ENCODE peak calls at places on chromosome 18, in five cellular contexts. C, W, X, S and M are unnamed samples.

GRCh38 chr18:49949991-49950395 is 136.7 kb upstream of the ACAA2 start:
- DNase-seq in C (no peak), W (no peak), X (no peak), S (no peak), M (no peak)

GRCh38 chr18:76451475-76452331 is 43.3 kb downstream of the ZNF516 start:
- DNase-seq in C (no peak), W (peak; percentile 59), X (no peak), S (no peak), M (no peak)

GRCh38 chr18:61544178-61544577 is 210.9 kb downstream of the CDH20 start:
- DNase-seq in C (no peak), W (no peak), X (no peak), S (no peak), M (no peak)

GRCh38 chr18:59725177-59725576 is 28.0 kb upstream of the CCBE1 start:
- DNase-seq in C (no peak), W (no peak), X (no peak), S (no peak), M (no peak)

GRCh38 chr18:74524097-74524496 is 10.2 kb upstream of the CNDP1 start:
- DNase-seq in C (no peak), W (peak; percentile 75), X (no peak), S (no peak), M (peak; percentile 79)

GRCh38 chr18:46179306-46179705 is 75.1 kb downstream of the HAUS1 start:
- DNase-seq in C (no peak), W (no peak), X (no peak), S (no peak), M (no peak)

GRCh38 chr18:49728542-49728941 is 84.8 kb downstream of the ACAA2 start:
- DNase-seq in C (peak; percentile 48), W (peak; percentile 75), X (peak; percentile 70), S (no peak), M (peak; percentile 28)

GRCh38 chr18:22433960-22434359 is 16.2 kb upstream of the CTAGE1 start:
- DNase-seq in C (no peak), W (no peak), X (no peak), S (no peak), M (no peak)

GRCh38 chr18:6022840-6023239 is 127.5 kb upstream of the TMEM200C start:
- DNase-seq in C (no peak), W (peak; percentile 25), X (no peak), S (no peak), M (no peak)

GRCh38 chr18:3212636-3213035 is 7.1 kb downstream of the MYOM1 start:
- DNase-seq in C (no peak), W (no peak), X (no peak), S (no peak), M (no peak)

GRCh38 chr18:35983818-35984217 is 11.3 kb downstream of the RMP24 start:
- DNase-seq in C (no peak), W (no peak), X (no peak), S (no peak), M (no peak)

GRCh38 chr18:28063181-28063790 is 113.6 kb downstream of the CDH2 start:
- DNase-seq in C (no peak), W (peak; percentile 39), X (no peak), S (no peak), M (no peak)

GRCh38 chr18:11324956-11325873 is 175.8 kb upstream of the PIEZO2 start:
- DNase-seq in C (no peak), W (no peak), X (peak; percentile 59), S (no peak), M (no peak)

GRCh38 chr18:45270289-45270771 is 344.9 kb upstream of the SLC14A2 start:
- DNase-seq in C (no peak), W (no peak), X (no peak), S (no peak), M (no peak)

GRCh38 chr18:58813090-58813489 is 51.6 kb upstream of the ZNF532 start:
- DNase-seq in C (no peak), W (no peak), X (no peak), S (no peak), M (no peak)